ENCODE peak calls at places on chromosomes 5 and 9, in ten cellular contexts. J is heart left ventricle; T is adipocyte; L is psoas muscle; S is adrenal gland; M is thoracic aorta; H is CD8-positive, alpha-beta T cell; O is pancreas; B is BE2C; X is effector memory CD4-positive, alpha-beta T cell. Z is an unnamed sample.
A peak's percentile ranks its signal among the peaks of the same experiment; 100 is the strongest.

GRCh38 chr5:42013561-42013960 is 88.5 kb downstream of the FBXO4 start:
- DNase-seq in O (no peak), X (no peak), H (no peak), B (no peak), S (no peak), L (no peak), T (no peak), J (no peak), M (no peak), Z (no peak)

GRCh38 chr9:89807682-89808075 is 202.9 kb downstream of the GADD45G start:
- DNase-seq in X (no peak), T (no peak), O (no peak), H (no peak), B (no peak), J (no peak), M (no peak), S (no peak), L (no peak), Z (no peak)

GRCh38 chr5:145775893-145776444 is 59.2 kb downstream of the PRELID2 start:
- DNase-seq in S (peak; percentile 80), J (no peak), B (no peak), H (no peak), O (no peak), T (peak; percentile 90), L (no peak), X (no peak), M (no peak), Z (no peak)

GRCh38 chr5:32330126-32330971 is 17.6 kb upstream of the MTMR12 start:
- DNase-seq in J (no peak), T (no peak), X (no peak), H (no peak), O (no peak), M (no peak), S (peak; percentile 37), L (no peak), B (no peak), Z (no peak)

GRCh38 chr5:63803165-63803564 is 159.1 kb downstream of the HTR1A start:
- DNase-seq in L (no peak), X (no peak), S (no peak), B (no peak), O (no peak), H (no peak), J (no peak), T (no peak), M (no peak), Z (no peak)

GRCh38 chr5:152397581-152397980 is 7.5 kb downstream of the NMUR2 start:
- DNase-seq in S (no peak), J (no peak), X (no peak), B (no peak), O (no peak), M (no peak), T (no peak), L (no peak), H (no peak), Z (no peak)

GRCh38 chr9:71245651-71246050 is 124.2 kb upstream of the TRPM3 start:
- DNase-seq in B (no peak), X (no peak), T (no peak), L (no peak), J (no peak), S (no peak), H (no peak), M (no peak), O (no peak), Z (no peak)

GRCh38 chr9:21873540-21874221 is 71.2 kb downstream of the MTAP start:
- DNase-seq in S (no peak), O (no peak), B (no peak), J (no peak), M (no peak), H (no peak), L (no peak), T (no peak), X (no peak), Z (no peak)

GRCh38 chr5:147065071-147065470 is 169.8 kb upstream of the STK32A start:
- DNase-seq in T (no peak), B (no peak), L (no peak), X (no peak), S (no peak), M (no peak), J (no peak), O (no peak), H (no peak), Z (no peak)

GRCh38 chr9:4375424-4376195 is 75.7 kb upstream of the GLIS3 start:
- DNase-seq in M (no peak), L (no peak), O (no peak), S (no peak), J (no peak), X (no peak), T (peak; percentile 76), B (no peak), H (no peak), Z (no peak)

GRCh38 chr5:73498057-73498992 is at the start of gene BTF3:
- DNase-seq in B (peak; percentile 97), H (peak; percentile 95), J (peak; percentile 98), X (peak; percentile 92), S (peak; percentile 98), O (peak; percentile 89), T (peak; percentile 99), M (peak; percentile 90), L (peak; percentile 98), Z (peak; percentile 95)

GRCh38 chr5:73495772-73496346 is 2.4 kb upstream of the BTF3 start:
- DNase-seq in T (no peak), M (no peak), B (no peak), S (no peak), L (no peak), H (no peak), J (no peak), X (no peak), O (no peak), Z (no peak)

GRCh38 chr5:73496984-73497457 is 1.2 kb upstream of the BTF3 start:
- DNase-seq in J (no peak), M (no peak), X (no peak), H (no peak), B (no peak), L (no peak), O (no peak), S (no peak), T (peak; percentile 82), Z (no peak)

GRCh38 chr5:73499187-73499586 is 945 bp downstream of the BTF3 start:
- DNase-seq in J (no peak), M (no peak), T (peak; percentile 31), X (no peak), S (no peak), B (no peak), O (no peak), L (no peak), H (no peak), Z (no peak)

GRCh38 chr5:73497537-73498056 is 645 bp upstream of the BTF3 start:
- DNase-seq in X (no peak), L (no peak), H (no peak), B (no peak), M (no peak), O (no peak), S (no peak), J (no peak), T (peak; percentile 27), Z (no peak)
- H3K4me1 ChIP-seq in X (peaks cover 12% of the 10 kb centered on the region), L (peaks cover 30% of the 10 kb centered on the region), H (peaks cover 35% of the 10 kb centered on the region), B (no peaks in the 10 kb centered on the region), M (peaks cover 35% of the 10 kb centered on the region), O (peaks cover 6% of the 10 kb centered on the region), S (peaks cover 33% of the 10 kb centered on the region), J (peaks cover 15% of the 10 kb centered on the region), T (peaks cover 30% of the 10 kb centered on the region), Z (peaks cover 25% of the 10 kb centered on the region)

GRCh38 chr9:97903168-97903567 is 19.1 kb downstream of the TRMO start:
- DNase-seq in B (no peak), L (no peak), O (no peak), S (no peak), J (no peak), T (no peak), H (no peak), X (no peak), M (no peak), Z (no peak)

GRCh38 chr9:97905228-97905627 is 17.1 kb downstream of the TRMO start:
- DNase-seq in M (no peak), L (no peak), X (peak; percentile 45), H (peak; percentile 67), J (no peak), T (no peak), B (no peak), O (no peak), S (no peak), Z (no peak)

GRCh38 chr9:97904725-97905124 is 17.6 kb downstream of the TRMO start:
- DNase-seq in B (no peak), J (no peak), O (no peak), H (peak; percentile 76), S (no peak), M (no peak), L (no peak), X (no peak), T (no peak), Z (no peak)

GRCh38 chr9:97900103-97900737 is 22.1 kb downstream of the TRMO start:
- DNase-seq in O (no peak), J (no peak), L (no peak), T (peak; percentile 12), M (no peak), B (no peak), H (no peak), S (peak; percentile 47), X (no peak), Z (no peak)

GRCh38 chr9:97900738-97901565 is 21.3 kb downstream of the TRMO start:
- DNase-seq in L (no peak), J (no peak), M (no peak), O (peak; percentile 31), T (peak; percentile 69), B (peak; percentile 14), H (peak; percentile 28), X (no peak), S (peak; percentile 27), Z (no peak)
- H3K4me3 ChIP-seq in L (no peak overlapping the region), J (no peak overlapping the region), M (no peak overlapping the region), O (no peak overlapping the region), T (peak overlapping the region; percentile 62), B (no peak overlapping the region), H (no peak overlapping the region), X (no peak overlapping the region), S (no peak overlapping the region), Z (no peak overlapping the region)

DNA sequence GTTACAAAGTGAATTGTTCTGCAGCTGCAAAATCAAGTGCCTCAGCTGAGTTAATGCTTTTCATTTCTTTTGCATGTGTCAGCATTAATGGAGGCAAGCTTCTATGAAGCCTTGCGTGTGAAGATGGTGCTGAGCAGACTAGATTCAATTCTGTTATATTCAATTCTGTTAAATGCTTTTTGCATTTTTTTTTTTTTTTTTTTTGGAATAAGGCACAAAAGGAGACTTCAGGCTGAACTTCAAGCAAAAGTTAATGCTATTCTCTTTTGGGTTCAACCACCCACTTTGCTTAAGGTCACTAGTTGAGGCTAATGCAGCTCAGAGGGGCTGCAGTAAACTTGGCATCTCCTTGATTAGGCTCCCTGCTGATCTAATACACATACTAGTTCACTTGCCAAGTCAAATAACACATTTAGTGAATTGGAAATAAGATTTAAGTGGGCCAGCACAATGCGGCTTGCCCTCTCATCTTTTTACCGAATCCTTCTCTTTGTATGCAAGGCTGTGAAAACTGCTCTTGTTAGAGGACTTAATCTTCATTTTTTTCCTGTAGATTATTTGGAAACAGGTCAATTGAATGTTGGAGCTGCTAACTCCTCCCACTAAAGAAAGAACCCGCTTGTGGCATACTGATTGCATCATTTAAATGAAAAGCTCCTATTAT is 1020.2 kb downstream of the NR2F1-AS1 start:
- DNase-seq in L (no peak), X (no peak), T (no peak), B (no peak), O (no peak), H (no peak), S (no peak), M (no peak), J (no peak), Z (no peak)
- H3K4me1 ChIP-seq in L (no peaks in the 10 kb centered on the region), X (no peaks in the 10 kb centered on the region), T (peaks cover 36% of the 10 kb centered on the region), B (peaks cover 17% of the 10 kb centered on the region), O (no peaks in the 10 kb centered on the region), H (no peaks in the 10 kb centered on the region), S (no peaks in the 10 kb centered on the region), M (peaks cover 12% of the 10 kb centered on the region), J (no peaks in the 10 kb centered on the region), Z (no peaks in the 10 kb centered on the region)

GRCh38 chr5:96941140-96941539 is 5.3 kb downstream of the LNPEP start:
- DNase-seq in T (no peak), B (no peak), M (no peak), J (no peak), H (no peak), S (no peak), X (no peak), O (no peak), L (no peak), Z (no peak)
- H3K4me3 ChIP-seq in T (no peak overlapping the region), B (no peak overlapping the region), M (no peak overlapping the region), J (no peak overlapping the region), H (no peak overlapping the region), S (no peak overlapping the region), X (no peak overlapping the region), O (no peak overlapping the region), L (no peak overlapping the region), Z (no peak overlapping the region)